ENCODE peak calls at places on chromosomes 13 and 19, in six cellular contexts. L is naive thymus-derived CD4-positive, alpha-beta T cell; U is fibroblast of pulmonary artery; M is mucosa of descending colon; F is SK-N-SH; N is CD8-positive, alpha-beta memory T cell. T is an unnamed sample.

GRCh38 chr13:112959701-112960542 is 9.1 kb upstream of the MCF2L start:
- DNase-seq in L (no peak), U (no peak), M (no peak), F (no peak), N (no peak), T (no peak)

GRCh38 chr13:106173346-106173745 is 362.1 kb downstream of the EFNB2 start:
- DNase-seq in L (no peak), U (no peak), M (no peak), F (no peak), N (no peak), T (no peak)

GRCh38 chr19:57473646-57474045 is 3.7 kb downstream of the ZNF772 start:
- DNase-seq in L (no peak), U (peak; percentile 24), M (no peak), F (no peak), N (no peak), T (no peak)

GRCh38 chr13:51152713-51153112 is 41.6 kb upstream of the C13orf42 start:
- DNase-seq in L (no peak), U (no peak), M (no peak), F (no peak), N (no peak), T (peak; percentile 69)

GRCh38 chr13:88429862-88430261 is 758.7 kb downstream of the SLITRK5 start:
- DNase-seq in L (no peak), U (no peak), M (no peak), F (no peak), N (no peak), T (no peak)

GRCh38 chr19:39372047-39372802 is 18.7 kb downstream of the PAF1 start:
- DNase-seq in L (no peak), U (peak; percentile 98), M (peak; percentile 40), F (no peak), N (no peak), T (peak; percentile 75)

GRCh38 chr13:109715902-109716301 is 70.5 kb downstream of the IRS2 start:
- DNase-seq in L (no peak), U (peak; percentile 58), M (no peak), F (no peak), N (no peak), T (peak; percentile 36)

GRCh38 chr13:97226788-97227627 is 4.9 kb downstream of the MBNL2 start:
- DNase-seq in L (peak; percentile 40), U (peak; percentile 57), M (peak; percentile 51), F (no peak), N (peak; percentile 46), T (no peak)

GRCh38 chr19:45676851-45677263 is 8.8 kb downstream of the GIPR start:
- DNase-seq in L (peak; percentile 56), U (no peak), M (peak; percentile 75), F (no peak), N (peak; percentile 62), T (no peak)

GRCh38 chr19:7623725-7624603 is 5.4 kb downstream of the XAB2 start:
- DNase-seq in L (no peak), U (no peak), M (no peak), F (no peak), N (no peak), T (no peak)

GRCh38 chr19:39207293-39207836 is 3.3 kb upstream of the SYCN start:
- DNase-seq in L (no peak), U (no peak), M (no peak), F (no peak), N (no peak), T (no peak)

GRCh38 chr19:55355213-55355821 is 798 bp upstream of the COX6B2 start:
- DNase-seq in L (no peak), U (no peak), M (no peak), F (peak; percentile 72), N (no peak), T (no peak)

GRCh38 chr19:46945668-46946067 is 74.0 kb upstream of the NPAS1 start:
- DNase-seq in L (no peak), U (peak; percentile 42), M (no peak), F (no peak), N (no peak), T (no peak)

GRCh38 chr13:95005300-95005699 is 293.0 kb upstream of the SOX21 start:
- DNase-seq in L (no peak), U (no peak), M (no peak), F (no peak), N (no peak), T (no peak)

GRCh38 chr19:31380854-31381253 is 31.6 kb upstream of the TSHZ3 start:
- DNase-seq in L (no peak), U (no peak), M (no peak), F (no peak), N (no peak), T (no peak)

GRCh38 chr13:38944219-38944618 is 46.4 kb downstream of the STOML3 start:
- DNase-seq in L (no peak), U (no peak), M (no peak), F (no peak), N (no peak), T (no peak)

GRCh38 chr13:113598481-113598880 is 13.9 kb downstream of the TFDP1 start:
- DNase-seq in L (no peak), U (no peak), M (no peak), F (no peak), N (no peak), T (no peak)

GRCh38 chr19:5801796-5802616 is 2.9 kb upstream of the NRTN start:
- DNase-seq in L (no peak), U (peak; percentile 20), M (no peak), F (peak; percentile 66), N (no peak), T (no peak)

GRCh38 chr19:39643591-39643990 is 12.1 kb upstream of the LGALS16 start:
- DNase-seq in L (no peak), U (no peak), M (no peak), F (no peak), N (no peak), T (no peak)

GRCh38 chr19:16661480-16662034 is 618 bp downstream of the TMEM38A start:
- DNase-seq in L (peak; percentile 4), U (no peak), M (peak; percentile 61), F (peak; percentile 36), N (no peak), T (no peak)

DNA sequence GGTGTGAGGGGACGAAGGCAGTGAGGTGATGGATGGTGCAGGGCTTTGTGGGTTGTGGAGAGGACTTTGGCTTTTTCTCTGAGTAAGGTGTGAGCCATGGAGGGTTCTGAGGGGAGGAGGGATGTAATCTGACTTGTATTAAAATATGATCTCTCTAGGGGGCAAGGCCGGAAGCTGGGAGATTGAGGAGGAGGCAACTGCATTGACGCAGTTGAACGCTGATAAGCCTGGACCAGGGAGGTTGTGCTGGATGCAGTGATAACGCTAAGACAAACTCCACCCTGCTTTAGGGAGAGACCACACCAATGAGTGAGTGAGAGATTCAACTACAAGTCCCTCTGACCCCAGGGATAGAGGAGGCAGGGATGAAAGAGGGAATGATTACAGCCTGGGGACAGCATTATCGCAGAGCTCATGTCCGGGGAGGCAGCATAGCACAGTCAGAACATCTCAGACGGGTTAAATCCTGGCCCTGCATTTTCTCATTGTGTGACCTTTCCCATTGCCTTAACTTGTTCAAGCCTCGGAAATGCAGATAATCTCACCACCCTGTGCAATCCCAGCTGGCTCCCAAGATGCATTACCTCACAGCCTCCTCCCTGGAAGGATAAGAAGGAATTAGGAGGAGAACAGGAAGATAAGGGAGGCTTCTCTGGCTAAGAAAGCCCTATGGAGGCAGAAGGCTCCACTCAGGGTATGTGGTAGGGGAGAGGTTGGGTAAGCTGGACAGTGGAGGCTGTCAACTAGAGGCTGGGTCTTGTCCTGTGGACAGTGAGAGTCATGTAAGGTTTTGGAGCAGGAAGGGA is 124.2 kb downstream of the CACNA1A start:
- DNase-seq in L (no peak), U (peak; percentile 67), M (no peak), F (no peak), N (no peak), T (no peak)
- H3K4me3 ChIP-seq in L (no peak overlapping the region), U (no peak overlapping the region), M (no peak overlapping the region), F (no peak overlapping the region), N (no peak overlapping the region), T (no peak overlapping the region)

DNA sequence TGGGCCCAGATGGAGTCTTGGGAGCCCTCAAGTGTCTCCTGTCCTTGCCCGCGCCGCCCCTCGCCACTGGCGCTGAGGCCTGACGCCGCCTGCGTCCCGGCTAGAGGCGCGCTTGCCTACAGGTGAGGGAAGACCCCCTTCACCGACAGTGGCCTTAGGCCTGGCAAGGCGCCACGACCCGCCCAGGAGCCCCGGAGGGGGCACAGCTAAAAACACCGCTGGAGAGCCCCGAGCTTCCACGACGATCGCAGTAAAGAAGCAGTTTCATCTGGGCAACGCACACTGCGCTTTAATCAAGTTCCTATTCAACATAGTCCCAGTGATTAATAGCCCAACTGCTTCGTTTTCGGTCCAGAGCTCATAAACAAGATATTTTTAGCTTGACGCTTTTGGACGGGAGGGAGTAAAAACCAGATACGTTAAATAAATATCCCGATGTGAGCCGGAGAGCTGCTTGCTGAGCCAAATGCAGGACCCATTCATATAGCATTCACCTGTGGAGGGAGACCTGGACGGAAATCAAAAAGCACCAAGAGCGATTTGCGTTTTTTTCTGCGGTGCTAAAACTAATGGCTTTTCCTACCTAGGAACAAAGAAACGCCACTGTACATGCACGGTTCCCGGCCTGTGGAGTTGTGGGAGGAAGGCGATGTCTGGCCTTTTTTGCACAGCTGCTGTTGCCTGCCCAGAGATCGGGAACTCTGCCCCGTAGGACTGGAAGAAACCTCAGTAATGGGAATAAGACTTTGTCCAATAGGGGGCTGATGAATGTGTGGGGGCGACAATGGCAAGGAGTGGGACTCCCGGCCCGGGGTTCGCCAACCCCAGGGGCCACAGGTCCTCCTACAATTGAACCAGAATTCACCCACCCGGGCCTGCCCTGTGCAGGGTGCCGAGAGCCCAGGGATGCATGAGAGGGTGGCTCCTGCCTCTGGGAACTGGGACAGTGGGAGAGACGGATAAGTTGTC is 1.7 kb upstream of the CEBPA start:
- DNase-seq in L (no peak), U (no peak), M (peak; percentile 66), F (no peak), N (no peak), T (no peak)
- H3K4me3 ChIP-seq in L (no peak overlapping the region), U (no peak overlapping the region), M (peak overlapping the region; percentile 38), F (no peak overlapping the region), N (no peak overlapping the region), T (peak overlapping the region; percentile 62)

GRCh38 chr13:111210488-111210887 is 95.4 kb downstream of the ARHGEF7 start:
- DNase-seq in L (no peak), U (peak; percentile 83), M (no peak), F (no peak), N (no peak), T (peak; percentile 88)

GRCh38 chr13:111211789-111212516 is 96.8 kb downstream of the ARHGEF7 start:
- DNase-seq in L (no peak), U (peak; percentile 57), M (no peak), F (no peak), N (no peak), T (peak; percentile 78)

GRCh38 chr13:111210082-111210481 is 95.0 kb downstream of the ARHGEF7 start:
- DNase-seq in L (no peak), U (no peak), M (no peak), F (no peak), N (no peak), T (no peak)

GRCh38 chr13:111210945-111211469 is 95.9 kb downstream of the ARHGEF7 start:
- DNase-seq in L (no peak), U (no peak), M (no peak), F (no peak), N (no peak), T (no peak)

DNA sequence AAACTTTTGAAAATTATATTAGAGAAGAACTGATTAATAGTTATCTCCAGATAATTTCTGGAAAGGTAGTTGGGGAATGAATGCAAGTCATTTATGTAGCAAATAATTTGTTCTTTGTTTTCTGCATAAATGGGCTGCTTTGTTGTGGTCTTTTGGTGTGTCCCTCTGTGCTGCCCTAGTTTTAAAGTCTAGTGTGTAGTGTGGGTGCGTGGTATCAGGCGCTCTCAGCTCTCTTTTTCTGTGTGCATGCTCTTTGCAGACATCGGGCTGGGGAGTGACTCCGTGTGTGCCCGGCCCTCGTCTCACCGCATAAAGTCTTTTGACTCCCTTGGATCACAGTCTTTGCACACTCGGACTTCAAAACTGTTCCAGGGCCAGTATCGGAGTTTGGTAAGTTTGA is 94.5 kb downstream of the ARHGEF7 start:
- DNase-seq in L (no peak), U (no peak), M (no peak), F (no peak), N (no peak), T (no peak)
- H3K4me3 ChIP-seq in L (no peak overlapping the region), U (no peak overlapping the region), M (no peak overlapping the region), F (no peak overlapping the region), N (no peak overlapping the region), T (peak overlapping the region; percentile 41)

GRCh38 chr19:40688294-40688693 is 2.2 kb downstream of the NUMBL start:
- DNase-seq in L (no peak), U (no peak), M (no peak), F (no peak), N (no peak), T (no peak)
- H3K4me3 ChIP-seq in L (no peak overlapping the region), U (peak overlapping the region; percentile 88), M (no peak overlapping the region), F (peak overlapping the region; percentile 71), N (no peak overlapping the region), T (peak overlapping the region; percentile 0)